ENCODE peak calls at places on chromosomes 3 and 15, in five cellular contexts. D, P, M, R and U are unnamed samples.

GRCh38 chr3:138197058-138197457 is 10.0 kb downstream of the ARMC8 start:
- DNase-seq in M (no peak), P (no peak), D (no peak), R (no peak), U (no peak)

GRCh38 chr3:41338276-41338675 is 139.0 kb downstream of the CTNNB1 start:
- DNase-seq in D (no peak), M (no peak), P (no peak), R (no peak), U (no peak)

GRCh38 chr15:40769310-40770146 is at the start of gene C15orf62:
- DNase-seq in P (no peak), R (peak; percentile 76), M (peak; percentile 93), D (no peak), U (no peak)

GRCh38 chr3:152203677-152204076 is 65.1 kb upstream of the MBNL1 start:
- DNase-seq in D (no peak), R (no peak), M (no peak), P (no peak), U (no peak)

GRCh38 chr3:217436-217835 is 20.9 kb downstream of the CHL1 start:
- DNase-seq in M (no peak), D (no peak), R (no peak), P (no peak), U (no peak)

GRCh38 chr3:151434151-151434890 is 26.5 kb downstream of the IGSF10 start:
- DNase-seq in R (no peak), D (no peak), M (peak; percentile 71), P (no peak), U (no peak)

GRCh38 chr3:108088697-108089096 is 2.1 kb downstream of the CD47 start:
- DNase-seq in M (no peak), P (no peak), R (no peak), D (no peak), U (no peak)

GRCh38 chr3:188071636-188072035 is 82.3 kb upstream of the LPP start:
- DNase-seq in D (no peak), P (no peak), M (no peak), R (no peak), U (no peak)

GRCh38 chr3:72655758-72656157 is 192.5 kb downstream of the SHQ1 start:
- DNase-seq in P (no peak), M (no peak), D (no peak), R (no peak), U (no peak)

GRCh38 chr3:15055019-15055557 is 10.0 kb downstream of the MRPS25 start:
- DNase-seq in R (no peak), P (no peak), M (no peak), D (no peak), U (no peak)

GRCh38 chr3:124686028-124686670 is 44.1 kb upstream of the UMPS start:
- DNase-seq in M (no peak), P (no peak), D (no peak), R (no peak), U (no peak)

GRCh38 chr3:172456404-172456803 is 8.1 kb upstream of the GHSR start:
- DNase-seq in D (no peak), P (no peak), R (no peak), M (no peak), U (no peak)

GRCh38 chr15:39431371-39431770 is 149.5 kb upstream of the THBS1 start:
- DNase-seq in P (no peak), D (no peak), R (no peak), M (no peak), U (no peak)

GRCh38 chr3:13772885-13773745 is 106.8 kb downstream of the WNT7A start:
- DNase-seq in M (no peak), R (no peak), P (no peak), D (no peak), U (peak; percentile 14)

GRCh38 chr3:160133757-160134156 is 91.5 kb upstream of the C3orf80 start:
- DNase-seq in D (no peak), M (peak; percentile 49), R (no peak), P (no peak), U (no peak)
- TF ChIP-seq CTCF in D (no peak), M (no peak), R (peak; percentile 22), P (peak; percentile 9), U (peak; percentile 8)

DNA sequence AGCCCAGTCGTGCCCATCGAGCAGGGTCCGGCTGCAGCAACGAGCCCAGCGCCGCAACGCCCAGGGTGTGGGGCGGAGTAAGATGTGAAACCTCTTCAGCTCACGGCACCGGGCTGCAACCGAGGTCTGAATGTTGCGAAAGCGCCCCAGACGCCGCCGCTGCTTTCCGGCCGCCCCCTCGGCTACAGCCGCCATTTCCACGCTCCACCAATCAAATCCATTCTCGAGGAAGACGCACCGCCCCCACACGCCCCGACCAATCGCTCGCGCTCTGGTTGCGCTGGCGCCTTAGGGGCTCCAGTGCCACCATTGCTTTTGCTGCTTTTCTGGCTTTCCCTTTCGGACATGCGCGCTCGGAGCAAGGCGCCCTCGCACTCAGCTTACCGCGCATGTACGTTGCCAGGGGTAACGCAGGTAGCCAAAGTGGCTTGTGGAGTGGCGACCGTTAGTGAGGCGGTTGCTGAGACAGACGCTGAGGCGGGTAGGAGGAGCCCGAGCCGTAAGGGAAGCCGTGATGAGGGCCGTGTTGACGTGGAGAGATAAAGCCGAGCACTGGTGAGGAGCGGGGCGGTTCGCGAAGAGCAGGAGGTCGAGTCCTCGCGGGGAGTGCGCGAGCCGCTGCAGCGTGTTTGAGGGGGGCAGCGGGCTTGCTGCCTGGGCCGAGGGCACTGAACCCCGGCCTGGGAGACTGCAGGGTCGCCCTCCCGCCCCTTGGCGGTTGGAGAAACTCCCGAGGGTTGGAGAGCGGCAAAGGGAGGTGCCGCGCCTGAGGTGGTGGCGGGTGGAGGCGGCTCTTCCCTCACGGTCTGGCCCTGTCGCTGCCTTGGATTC is at the start of the genes IFT122 and MBD4:
- DNase-seq in P (peak; percentile 97), D (peak; percentile 99), R (peak; percentile 99), M (peak; percentile 97), U (peak; percentile 96)
- H3K4me1 ChIP-seq in P (peaks cover 24% of the 10 kb centered on the region), D (peaks cover 30% of the 10 kb centered on the region), R (peaks cover 46% of the 10 kb centered on the region), M (peaks cover 38% of the 10 kb centered on the region), U (peaks cover 25% of the 10 kb centered on the region)

GRCh38 chr3:23762214-23763039 is 43.3 kb upstream of the UBE2E1 start:
- DNase-seq in M (no peak), R (no peak), P (no peak), D (no peak), U (no peak)

GRCh38 chr3:23760325-23760724 is 45.4 kb upstream of the UBE2E1 start:
- DNase-seq in M (no peak), R (no peak), D (no peak), P (no peak), U (no peak)

GRCh38 chr3:23761440-23761896 is 44.3 kb upstream of the UBE2E1 start:
- DNase-seq in D (no peak), R (no peak), P (no peak), M (no peak), U (no peak)

GRCh38 chr3:23763040-23763477 is 42.7 kb upstream of the UBE2E1 start:
- DNase-seq in M (no peak), P (peak; percentile 56), D (no peak), R (no peak), U (peak; percentile 51)

GRCh38 chr3:23760871-23761373 is 44.8 kb upstream of the UBE2E1 start:
- DNase-seq in P (no peak), M (no peak), R (no peak), D (no peak), U (no peak)
- H3K4me3 ChIP-seq in P (no peak overlapping the region), M (no peak overlapping the region), R (no peak overlapping the region), D (no peak overlapping the region), U (no peak overlapping the region)

GRCh38 chr3:196486263-196486662 is 17.3 kb downstream of the RNF168 start:
- DNase-seq in P (no peak), M (no peak), D (no peak), R (no peak), U (no peak)
- TF ChIP-seq CTCF in P (peak; percentile 57), M (peak; percentile 57), D (no peak), R (peak; percentile 32), U (peak; percentile 13)

GRCh38 chr3:194255252-194256039 is 95.7 kb downstream of the CPN2 start:
- DNase-seq in D (peak; percentile 83), P (peak; percentile 89), M (no peak), R (peak; percentile 90), U (peak; percentile 86)
- H3K4me1 ChIP-seq in D (peaks cover 7% of the 10 kb centered on the region), P (peaks cover 6% of the 10 kb centered on the region), M (peaks cover 3% of the 10 kb centered on the region), R (peaks cover 20% of the 10 kb centered on the region), U (peaks cover 22% of the 10 kb centered on the region)

GRCh38 chr15:76347507-76348055 is 11.0 kb downstream of the ISL2 start:
- DNase-seq in M (no peak), R (no peak), P (no peak), D (no peak), U (no peak)
- H3K4me3 ChIP-seq in M (no peak overlapping the region), R (no peak overlapping the region), P (no peak overlapping the region), D (peak overlapping the region; percentile 50), U (no peak overlapping the region)

GRCh38 chr3:20073683-20074082 is 33.4 kb downstream of the KAT2B start:
- DNase-seq in D (no peak), P (no peak), M (no peak), R (no peak), U (no peak)
- TF ChIP-seq CTCF in D (no peak), P (no peak), M (no peak), R (no peak), U (no peak)

GRCh38 chr3:17384567-17385296 is 357.7 kb downstream of the TBC1D5 start:
- DNase-seq in R (no peak), M (no peak), D (no peak), P (no peak), U (no peak)
- H3K4me1 ChIP-seq in R (no peaks in the 10 kb centered on the region), M (no peaks in the 10 kb centered on the region), D (no peaks in the 10 kb centered on the region), P (no peaks in the 10 kb centered on the region), U (no peaks in the 10 kb centered on the region)